ENCODE peak calls at places on chromosomes 16 and 17, in six cellular contexts. Y is retinal pigment epithelial cell, F is GM23338, X is mucosa of descending colon, P is H1, R is PC-9. Z is an unnamed sample.

GRCh38 chr17:37299257-37299985 is 76.4 kb upstream of the C17orf78 start:
- DNase-seq in Y (no peak), F (peak), X (no peak), P (peak), R (no peak), Z (no peak)

GRCh38 chr17:16178836-16179235 is 36.5 kb downstream of the NCOR1 start:
- DNase-seq in Y (no peak), F (no peak), X (no peak), P (no peak), R (no peak), Z (no peak)

GRCh38 chr17:22221344-22221743 is 529.0 kb downstream of the KCNJ18 start:
- DNase-seq in Y (no peak), F (no peak), X (no peak), P (no peak), R (no peak), Z (no peak)

GRCh38 chr17:17075037-17075755 is 32.9 kb downstream of the MPRIP start:
- DNase-seq in Y (no peak), F (no peak), X (peak), P (no peak), R (no peak), Z (peak)

GRCh38 chr17:66713533-66714042 is 121.3 kb upstream of the CACNG5 start:
- DNase-seq in Y (no peak), F (no peak), X (no peak), P (no peak), R (no peak), Z (no peak)

GRCh38 chr17:77891602-77892001 is 66.9 kb upstream of the TNRC6C start:
- DNase-seq in Y (no peak), F (no peak), X (no peak), P (no peak), R (no peak), Z (no peak)

GRCh38 chr17:78281249-78281865 is 49.9 kb downstream of the TMEM235 start:
- DNase-seq in Y (no peak), F (no peak), X (no peak), P (no peak), R (no peak), Z (no peak)

GRCh38 chr17:77419547-77420475 is 279.0 kb downstream of the SEC14L1 start:
- DNase-seq in Y (no peak), F (peak), X (no peak), P (peak), R (peak), Z (no peak)

GRCh38 chr16:67546761-67547422 is 15.4 kb upstream of the CTCF start:
- DNase-seq in Y (no peak), F (peak), X (peak), P (peak), R (no peak), Z (peak)

GRCh38 chr16:59964232-59964924 is 1230.3 kb upstream of the GOT2 start:
- DNase-seq in Y (no peak), F (no peak), X (no peak), P (no peak), R (no peak), Z (no peak)

GRCh38 chr17:70767102-70767701 is 597.9 kb downstream of the KCNJ2 start:
- DNase-seq in Y (peak), F (peak), X (no peak), P (no peak), R (no peak), Z (no peak)

GRCh38 chr16:70402916-70403659 is 35.8 kb downstream of the ST3GAL2 start:
- DNase-seq in Y (no peak), F (no peak), X (no peak), P (no peak), R (no peak), Z (no peak)

GRCh38 chr17:48486557-48486956 is 44.3 kb downstream of the HOXB1 start:
- DNase-seq in Y (peak), F (no peak), X (no peak), P (no peak), R (no peak), Z (no peak)

GRCh38 chr17:77107506-77108433 is 33.0 kb upstream of the SEC14L1 start:
- DNase-seq in Y (no peak), F (no peak), X (no peak), P (no peak), R (no peak), Z (peak)

GRCh38 chr17:42107124-42107523 is 5.4 kb downstream of the DHX58 start:
- DNase-seq in Y (no peak), F (no peak), X (no peak), P (no peak), R (no peak), Z (no peak)
- H3K4me3 ChIP-seq in Y (peak), F (peak), X (no peak), P (peak), R (no peak), Z (peak)

GRCh38 chr16:2841606-2842339 is 11.7 kb downstream of the ZG16B start:
- DNase-seq in Y (no peak), F (no peak), X (peak), P (no peak), R (no peak), Z (no peak)
- H3K4me3 ChIP-seq in Y (peak), F (no peak), X (no peak), P (no peak), R (no peak), Z (peak)

DNA sequence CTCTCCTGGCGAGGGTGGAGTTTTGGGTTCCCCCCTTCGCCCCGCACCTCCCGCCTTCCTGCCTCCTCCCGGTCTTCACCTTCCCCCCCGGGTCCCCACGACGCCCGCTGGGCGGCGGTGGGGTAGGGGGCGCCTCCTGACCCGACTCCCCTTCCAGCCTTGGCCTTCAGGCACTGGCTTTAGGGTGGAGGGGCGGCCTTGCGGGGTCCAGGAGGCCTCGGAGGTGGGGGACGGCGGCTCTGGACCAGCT is 2.4 kb downstream of the SLC16A3 start:
- DNase-seq in Y (no peak), F (no peak), X (no peak), P (no peak), R (no peak), Z (no peak)
- H3K4me3 ChIP-seq in Y (peak), F (peak), X (peak), P (peak), R (peak), Z (peak)

GRCh38 chr16:30185683-30186421 is 2.5 kb downstream of the CORO1A start:
- DNase-seq in Y (no peak), F (peak), X (peak), P (peak), R (no peak), Z (peak)

GRCh38 chr16:30186782-30187555 is 3.6 kb downstream of the CORO1A start:
- DNase-seq in Y (no peak), F (peak), X (peak), P (peak), R (no peak), Z (peak)

GRCh38 chr16:30187556-30187865 is 4.1 kb downstream of the CORO1A start:
- DNase-seq in Y (no peak), F (no peak), X (no peak), P (no peak), R (no peak), Z (no peak)

GRCh38 chr16:30185141-30185682 is 1.8 kb downstream of the CORO1A start:
- DNase-seq in Y (no peak), F (no peak), X (peak), P (peak), R (no peak), Z (peak)

DNA sequence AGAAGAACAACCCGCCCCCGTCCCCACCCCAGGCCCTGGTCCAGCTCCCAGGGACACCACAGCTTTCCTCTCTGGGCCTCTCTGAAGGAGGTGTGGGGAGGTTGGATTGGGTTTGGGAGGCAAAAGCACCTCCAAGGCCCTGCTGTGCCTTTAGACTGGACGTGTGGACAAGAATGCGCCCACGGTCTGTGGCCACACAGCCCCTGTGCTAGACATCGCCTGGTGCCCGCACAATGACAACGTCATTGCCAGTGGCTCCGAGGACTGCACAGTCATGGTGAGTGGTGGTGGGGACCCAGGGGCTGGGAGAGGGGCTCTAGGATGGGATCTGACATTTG is 3.0 kb downstream of the CORO1A start:
- DNase-seq in Y (no peak), F (no peak), X (peak), P (no peak), R (no peak), Z (no peak)
- H3K4me3 ChIP-seq in Y (no peak), F (no peak), X (no peak), P (no peak), R (no peak), Z (peak)

GRCh38 chr17:72517413-72518237 is 396.8 kb downstream of the SOX9 start:
- DNase-seq in Y (no peak), F (no peak), X (no peak), P (no peak), R (no peak), Z (no peak)

GRCh38 chr17:72519598-72519936 is 398.7 kb downstream of the SOX9 start:
- DNase-seq in Y (no peak), F (no peak), X (no peak), P (no peak), R (no peak), Z (no peak)

GRCh38 chr17:72520665-72521303 is 400.0 kb downstream of the SOX9 start:
- DNase-seq in Y (no peak), F (no peak), X (no peak), P (no peak), R (no peak), Z (no peak)

GRCh38 chr17:72518333-72518732 is 397.5 kb downstream of the SOX9 start:
- DNase-seq in Y (no peak), F (no peak), X (no peak), P (no peak), R (no peak), Z (no peak)

DNA sequence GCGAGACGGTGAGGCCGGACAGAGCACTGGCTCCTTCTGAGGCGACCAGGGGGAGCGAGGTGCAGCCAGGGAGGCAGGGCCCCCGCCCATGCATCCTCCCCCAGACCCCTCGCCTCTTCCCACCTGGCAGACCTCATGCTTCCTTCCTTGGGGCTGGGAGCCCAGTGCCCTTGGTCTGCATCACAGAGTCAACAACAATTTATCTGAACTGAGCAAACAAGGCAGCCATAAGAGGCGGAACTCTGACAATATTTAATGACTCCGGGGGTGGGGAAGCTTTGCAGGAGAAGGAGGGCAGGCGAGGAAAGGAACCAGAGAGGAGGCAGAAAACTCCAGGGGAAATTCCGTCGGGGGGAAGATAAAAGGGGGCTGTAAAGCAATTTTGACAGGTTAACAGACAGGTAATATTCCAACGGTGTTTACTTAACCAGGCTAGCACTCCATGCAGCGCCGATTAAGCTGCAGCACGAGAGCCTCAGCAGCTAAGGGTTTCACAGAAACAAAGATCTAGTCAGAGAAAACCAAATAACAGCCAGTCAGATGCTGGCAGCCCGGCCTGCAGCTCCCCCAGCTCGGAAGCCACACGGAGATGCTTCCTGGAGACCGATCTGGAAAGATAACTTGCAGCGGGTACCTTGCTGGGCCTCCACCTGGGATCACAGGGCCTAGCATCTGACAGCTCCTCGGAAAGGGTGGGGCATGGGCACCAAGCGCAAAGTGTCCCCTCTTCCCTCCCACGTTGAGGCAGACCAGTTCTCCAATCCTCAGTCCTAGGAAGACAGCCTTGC is 398.2 kb downstream of the SOX9 start:
- DNase-seq in Y (no peak), F (no peak), X (peak), P (no peak), R (no peak), Z (no peak)
- H3K4me3 ChIP-seq in Y (no peak), F (no peak), X (no peak), P (no peak), R (no peak), Z (no peak)

GRCh38 chr16:86604436-86605220 is 26.3 kb downstream of the FOXL1 start:
- DNase-seq in Y (no peak), F (no peak), X (no peak), P (no peak), R (no peak), Z (peak)
- H3K4me3 ChIP-seq in Y (no peak), F (no peak), X (no peak), P (no peak), R (peak), Z (peak)

Z was measured in Peyer's patch.